ENCODE peak calls at places on chromosome 21, in ten cellular contexts. X is effector memory CD4-positive, alpha-beta T cell; D is stomach; O is neural progenitor cell; Y is CD8-positive, alpha-beta T cell; I is SJSA1; Z is pancreas; J is A549; H is thoracic aorta; M is fibroblast of lung. K is an unnamed sample. For H3K4me1, the result is how much of the 10 kb centered on the place peaks cover.

GRCh38 chr21:40707271-40707670 is 139.7 kb downstream of the DSCAM start:
- DNase-seq in X (no peak), D (no peak), O (no peak), Y (no peak), I (no peak), Z (no peak), J (no peak), H (no peak), M (peak), K (no peak)

GRCh38 chr21:40067751-40068150 is 200.5 kb downstream of the PCP4 start:
- DNase-seq in X (no peak), D (no peak), O (no peak), Y (no peak), I (no peak), Z (no peak), J (no peak), H (no peak), M (no peak), K (no peak)

GRCh38 chr21:42417533-42417932 is 13.8 kb downstream of the UBASH3A start:
- DNase-seq in X (no peak), D (no peak), O (no peak), Y (no peak), I (no peak), Z (no peak), J (no peak), H (no peak), M (no peak), K (peak)

GRCh38 chr21:42674351-42674940 is 21.0 kb downstream of the PDE9A start:
- DNase-seq in X (no peak), D (no peak), O (peak), Y (no peak), I (no peak), Z (no peak), J (no peak), H (no peak), M (no peak), K (no peak)

GRCh38 chr21:38244885-38245869 is 11.6 kb upstream of the KCNJ15 start:
- DNase-seq in X (no peak), D (no peak), O (no peak), Y (peak), I (peak), Z (no peak), J (peak), H (no peak), M (peak), K (peak)

GRCh38 chr21:21045538-21045937 is 47.3 kb downstream of the NCAM2 start:
- DNase-seq in X (no peak), D (no peak), O (no peak), Y (no peak), I (no peak), Z (no peak), J (no peak), H (no peak), M (peak), K (no peak)

GRCh38 chr21:38984982-38985422 is 179.3 kb downstream of the ETS2 start:
- DNase-seq in X (no peak), D (no peak), O (no peak), Y (no peak), I (no peak), Z (no peak), J (no peak), H (no peak), M (peak), K (no peak)

GRCh38 chr21:39694750-39695149 is 50.2 kb upstream of the IGSF5 start:
- DNase-seq in X (no peak), D (no peak), O (no peak), Y (no peak), I (peak), Z (no peak), J (no peak), H (no peak), M (peak), K (no peak)

GRCh38 chr21:43196789-43197188 is 28.0 kb downstream of the CRYAA start:
- DNase-seq in X (no peak), D (peak), O (peak), Y (no peak), I (peak), Z (no peak), J (no peak), H (no peak), M (no peak), K (no peak)

GRCh38 chr21:43271452-43272020 is 102.7 kb downstream of the CRYAA start:
- DNase-seq in X (no peak), D (no peak), O (no peak), Y (no peak), I (no peak), Z (no peak), J (no peak), H (no peak), M (no peak), K (no peak)

GRCh38 chr21:14762734-14763694 is 216.9 kb upstream of the SAMSN1 start:
- DNase-seq in X (no peak), D (no peak), O (no peak), Y (no peak), I (no peak), Z (no peak), J (no peak), H (no peak), M (no peak), K (no peak)

GRCh38 chr21:42621828-42622199 is 31.6 kb upstream of the PDE9A start:
- DNase-seq in X (no peak), D (no peak), O (no peak), Y (no peak), I (no peak), Z (no peak), J (no peak), H (no peak), M (no peak), K (no peak)

GRCh38 chr21:42668193-42668592 is 14.8 kb downstream of the PDE9A start:
- DNase-seq in X (no peak), D (no peak), O (no peak), Y (no peak), I (no peak), Z (no peak), J (no peak), H (no peak), M (no peak), K (no peak)

GRCh38 chr21:39314155-39315027 is 959 bp upstream of the BRWD1 start:
- DNase-seq in X (peak), D (peak), O (no peak), Y (peak), I (peak), Z (peak), J (peak), H (no peak), M (peak), K (peak)

GRCh38 chr21:29082416-29082815 is 9.0 kb upstream of the CCT8 start:
- DNase-seq in X (no peak), D (no peak), O (no peak), Y (no peak), I (no peak), Z (no peak), J (no peak), H (no peak), M (no peak), K (no peak)

GRCh38 chr21:35349378-35350080 is 300.4 kb upstream of the RUNX1 start:
- DNase-seq in X (no peak), D (no peak), O (no peak), Y (no peak), I (no peak), Z (no peak), J (no peak), H (no peak), M (peak), K (no peak)

GRCh38 chr21:15852146-15852545 is 122.4 kb downstream of the USP25 start:
- DNase-seq in X (no peak), D (no peak), O (no peak), Y (no peak), I (no peak), Z (no peak), J (no peak), H (no peak), M (no peak), K (no peak)

GRCh38 chr21:42581676-42582371 is 68.2 kb downstream of the SLC37A1 start:
- DNase-seq in X (no peak), D (no peak), O (no peak), Y (no peak), I (peak), Z (no peak), J (no peak), H (no peak), M (no peak), K (no peak)

GRCh38 chr21:35375115-35375514 is 326.0 kb upstream of the RUNX1 start:
- DNase-seq in X (no peak), D (no peak), O (no peak), Y (no peak), I (no peak), Z (no peak), J (no peak), H (no peak), M (peak), K (no peak)

GRCh38 chr21:35506352-35506751 is 457.2 kb upstream of the RUNX1 start:
- DNase-seq in X (no peak), D (no peak), O (no peak), Y (no peak), I (no peak), Z (no peak), J (no peak), H (no peak), M (peak), K (no peak)

GRCh38 chr21:40689816-40690215 is 157.1 kb downstream of the DSCAM start:
- DNase-seq in X (no peak), D (no peak), O (no peak), Y (no peak), I (no peak), Z (no peak), J (no peak), H (no peak), M (no peak), K (no peak)

GRCh38 chr21:39103689-39104088 is 79.6 kb downstream of the PSMG1 start:
- DNase-seq in X (no peak), D (no peak), O (no peak), Y (no peak), I (no peak), Z (no peak), J (no peak), H (no peak), M (no peak), K (no peak)

GRCh38 chr21:21764281-21764680 is 766.1 kb downstream of the NCAM2 start:
- DNase-seq in X (no peak), D (no peak), O (no peak), Y (no peak), I (no peak), Z (no peak), J (no peak), H (no peak), M (no peak), K (no peak)

GRCh38 chr21:38938343-38938742 is 132.6 kb downstream of the ETS2 start:
- DNase-seq in X (no peak), D (no peak), O (peak), Y (no peak), I (no peak), Z (no peak), J (no peak), H (no peak), M (no peak), K (no peak)

GRCh38 chr21:15491100-15491499 is 238.7 kb upstream of the USP25 start:
- DNase-seq in X (no peak), D (no peak), O (no peak), Y (no peak), I (no peak), Z (no peak), J (no peak), H (no peak), M (no peak), K (no peak)

GRCh38 chr21:41960386-41960785 is 6.6 kb upstream of the C2CD2 start:
- DNase-seq in X (no peak), D (no peak), O (no peak), Y (no peak), I (no peak), Z (no peak), J (no peak), H (no peak), M (no peak), K (no peak)

DNA sequence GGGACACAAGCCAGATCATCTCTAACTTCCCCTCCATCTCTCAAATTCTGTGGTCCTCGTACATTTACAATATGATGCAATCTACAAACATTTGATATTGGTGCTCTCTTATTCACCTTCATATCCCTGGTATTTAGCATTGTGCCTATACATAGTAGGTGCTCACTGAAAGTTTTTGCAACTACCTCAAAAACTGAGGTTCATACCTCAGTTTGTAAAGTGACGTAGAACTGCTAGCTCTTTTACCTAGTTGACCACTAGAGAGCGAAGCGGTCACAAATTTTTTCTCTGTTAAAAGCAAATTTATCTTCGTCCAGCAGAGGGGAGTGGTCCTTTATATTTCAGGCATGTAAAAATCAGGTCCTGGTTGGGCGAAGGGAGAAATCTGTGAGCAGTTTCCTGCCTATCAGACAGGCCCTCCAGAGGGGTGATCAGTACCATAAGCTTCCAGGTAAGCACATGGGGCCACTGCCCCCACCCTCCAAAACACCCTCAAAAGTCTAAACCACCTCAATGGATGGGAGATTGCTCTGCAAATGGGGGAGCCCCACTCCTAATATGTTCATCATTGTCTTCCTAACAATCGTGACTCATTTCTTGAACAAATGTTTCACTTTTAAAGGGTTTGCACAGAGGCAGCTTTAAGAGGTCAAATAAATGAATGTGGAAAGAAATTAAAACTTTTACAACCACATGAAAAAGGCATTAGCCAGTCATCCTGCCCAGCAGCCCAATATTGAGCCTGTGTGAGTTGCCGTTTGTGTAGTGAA is 10.6 kb upstream of the HLCS start:
- DNase-seq in X (no peak), D (no peak), O (peak), Y (no peak), I (peak), Z (peak), J (peak), H (no peak), M (peak), K (peak)
- H3K4me1 ChIP-seq in X (under half), D (under half), O (under half), Y (under half), I (under half), Z (under half), J (under half), H (under half), M (under half), K (under half)

DNA sequence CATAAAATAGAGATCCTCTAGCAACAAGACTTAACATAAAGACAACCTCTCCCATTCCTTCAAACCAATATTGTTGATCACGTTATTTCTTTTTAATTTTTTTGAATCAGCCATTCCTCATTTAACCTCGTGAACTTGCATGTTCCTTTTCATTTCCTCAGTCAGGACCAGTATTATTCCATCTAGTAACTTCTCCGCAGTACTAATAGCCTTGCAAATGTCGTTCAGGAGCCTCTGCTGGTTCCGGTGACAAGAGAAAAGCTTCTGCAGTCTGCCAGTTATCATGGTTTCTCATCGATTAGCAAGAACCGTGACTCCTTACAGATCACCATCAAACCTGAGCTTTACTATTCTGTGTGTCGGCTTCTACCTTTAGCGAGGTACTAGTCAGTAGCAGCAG is 3.0 kb downstream of the APP start:
- DNase-seq in X (no peak), D (no peak), O (peak), Y (no peak), I (no peak), Z (no peak), J (no peak), H (no peak), M (no peak), K (no peak)
- H3K4me3 ChIP-seq in X (no peak), D (peak), O (peak), Y (no peak), I (no peak), Z (peak), J (no peak), H (no peak), M (peak), K (no peak)

DNA sequence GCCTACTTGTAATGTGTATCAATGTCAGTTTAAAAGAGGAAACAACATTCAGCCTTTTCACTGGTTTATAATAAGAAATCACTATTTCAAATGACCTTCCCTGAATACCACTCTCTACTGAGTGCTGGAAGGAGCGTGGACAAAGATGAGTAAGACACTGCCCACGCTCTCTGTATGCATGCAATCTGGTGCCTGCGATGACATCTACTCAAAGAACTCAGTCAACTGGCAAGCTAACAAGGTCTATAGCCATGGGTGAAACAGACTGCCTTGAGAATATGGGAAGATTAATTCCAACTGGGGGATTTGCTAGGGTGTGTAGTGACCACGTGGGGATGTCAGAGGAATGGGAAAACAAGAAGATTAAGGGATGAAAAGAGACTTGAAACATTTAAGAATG is 49.4 kb upstream of the CXADR start:
- DNase-seq in X (no peak), D (no peak), O (peak), Y (no peak), I (no peak), Z (no peak), J (peak), H (no peak), M (peak), K (no peak)
- H3K4me1 ChIP-seq in X (under half), D (under half), O (under half), Y (under half), I (under half), Z (under half), J (under half), H (under half), M (under half), K (under half)

GRCh38 chr21:44456207-44456914 is 1.1 kb downstream of the LRRC3 start:
- DNase-seq in X (no peak), D (no peak), O (no peak), Y (no peak), I (no peak), Z (no peak), J (no peak), H (no peak), M (no peak), K (no peak)
- H3K4me3 ChIP-seq in X (peak), D (peak), O (peak), Y (peak), I (peak), Z (peak), J (peak), H (peak), M (no peak), K (no peak)

DNA sequence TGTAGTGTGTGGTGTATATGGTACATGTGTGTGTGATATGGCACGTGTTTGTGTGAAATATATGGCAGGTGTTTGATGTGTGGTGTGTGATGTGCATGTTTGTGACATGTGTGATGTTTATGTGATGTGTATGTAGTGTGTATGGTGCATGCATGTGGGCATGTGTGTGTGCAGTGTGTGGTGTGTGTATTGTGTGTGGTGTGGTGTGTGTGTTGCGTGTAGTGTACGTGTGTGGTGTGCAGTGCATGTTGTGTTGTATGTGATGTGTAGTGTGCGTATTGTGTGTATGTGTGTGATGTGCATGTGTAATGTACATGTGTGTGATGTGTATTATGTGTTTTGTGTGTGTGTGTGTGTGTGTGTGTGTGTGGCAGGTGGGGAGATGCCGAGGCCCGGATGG is 65.7 kb downstream of the SLC19A1 start:
- DNase-seq in X (no peak), D (no peak), O (no peak), Y (no peak), I (no peak), Z (no peak), J (no peak), H (no peak), M (no peak), K (no peak)
- H3K4me1 ChIP-seq in X (under half), D (under half), O (under half), Y (under half), I (under half), Z (under half), J (under half), H (under half), M (under half), K (under half)

GRCh38 chr21:33374874-33375644 is 28.2 kb upstream of the IFNGR2 start:
- DNase-seq in X (no peak), D (no peak), O (no peak), Y (no peak), I (no peak), Z (no peak), J (no peak), H (no peak), M (no peak), K (no peak)
- H3K4me3 ChIP-seq in X (no peak), D (no peak), O (no peak), Y (no peak), I (no peak), Z (no peak), J (no peak), H (no peak), M (no peak), K (no peak)

GRCh38 chr21:33978585-33978984 is 63.0 kb upstream of the ATP5PO start:
- DNase-seq in X (no peak), D (no peak), O (no peak), Y (no peak), I (no peak), Z (no peak), J (no peak), H (no peak), M (no peak), K (no peak)
- H3K4me1 ChIP-seq in X (under half), D (under half), O (under half), Y (under half), I (under half), Z (under half), J (under half), H (under half), M (under half), K (under half)

DNA sequence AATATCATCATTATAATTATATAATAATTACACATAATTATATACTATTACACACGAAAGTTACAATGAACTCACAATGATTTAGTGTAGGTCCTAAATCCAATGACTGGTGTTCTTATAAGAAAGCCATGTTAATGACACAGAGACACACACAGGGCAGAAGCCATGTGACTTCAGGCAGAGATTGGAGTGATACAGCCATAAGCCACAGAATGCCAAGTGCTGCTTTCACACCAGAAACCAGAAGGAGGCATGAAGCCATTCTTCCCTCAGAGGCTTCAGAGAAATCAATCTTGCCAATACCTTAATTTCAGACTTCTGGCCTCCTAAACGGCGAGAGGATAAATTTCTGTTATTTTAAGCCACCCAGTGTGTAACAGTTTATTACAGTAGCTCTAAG is 147.4 kb upstream of the KRTAP19-8 start:
- DNase-seq in X (no peak), D (no peak), O (no peak), Y (no peak), I (no peak), Z (no peak), J (no peak), H (no peak), M (no peak), K (peak)
- H3K4me3 ChIP-seq in X (peak), D (no peak), O (no peak), Y (no peak), I (no peak), Z (no peak), J (no peak), H (no peak), M (no peak), K (peak)

DNA sequence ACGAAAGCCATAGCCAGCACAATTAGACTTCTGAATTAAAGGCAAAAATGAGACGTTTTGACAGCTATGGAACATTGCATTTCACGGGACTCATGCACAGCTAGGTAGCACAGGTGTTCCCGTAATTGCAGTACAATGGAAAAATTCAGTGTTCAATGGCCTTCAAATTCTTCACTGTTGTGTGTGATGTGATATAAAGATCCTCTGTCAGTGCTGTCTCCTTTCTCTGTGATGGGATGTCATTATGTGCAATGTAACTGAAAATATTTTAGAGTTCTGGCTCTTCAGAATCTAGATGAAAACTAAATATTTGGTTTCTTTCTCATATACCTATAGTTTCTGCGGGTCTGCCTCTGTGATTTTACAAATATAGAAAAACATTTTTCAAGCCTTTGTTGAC is 1599.7 kb downstream of the MRPL39 start:
- DNase-seq in X (no peak), D (no peak), O (no peak), Y (no peak), I (no peak), Z (no peak), J (no peak), H (no peak), M (no peak), K (no peak)
- H3K4me1 ChIP-seq in X (under half), D (under half), O (under half), Y (under half), I (under half), Z (under half), J (under half), H (under half), M (under half), K (under half)

K was measured in CD4-positive, CD25-positive, alpha-beta regulatory T cell.